ENCODE peak calls at places on chromosomes 2 and 18, in nine cellular contexts. H, O, K, M, N, C, X, U and S are unnamed samples.

GRCh38 chr2:193929131-193929530 is 1727.9 kb upstream of the SLC39A10 start:
- DNase-seq in N (no peak), O (no peak), H (no peak), K (no peak), C (no peak), X (no peak), M (no peak), U (no peak), S (no peak)

GRCh38 chr18:61825386-61825785 is 67.4 kb downstream of the RNF152 start:
- DNase-seq in X (no peak), M (no peak), U (no peak), H (no peak), C (no peak), O (no peak), N (no peak), K (no peak), S (no peak)

GRCh38 chr2:207531024-207531411 is 1.3 kb downstream of the CREB1 start:
- DNase-seq in U (no peak), C (no peak), O (no peak), X (no peak), K (no peak), H (no peak), M (no peak), N (no peak), S (no peak)

GRCh38 chr2:27020337-27020948 is 12.3 kb upstream of the TMEM214 start:
- DNase-seq in K (no peak), M (no peak), X (peak), O (no peak), C (no peak), U (peak), N (no peak), H (peak), S (no peak)

GRCh38 chr2:120740765-120741513 is 5.3 kb downstream of the GLI2 start:
- DNase-seq in O (no peak), X (no peak), K (no peak), H (no peak), N (peak), U (no peak), C (peak), M (no peak), S (no peak)

GRCh38 chr2:175010848-175011254 is 5.7 kb upstream of the CHN1 start:
- DNase-seq in O (no peak), M (no peak), U (no peak), X (no peak), K (no peak), H (no peak), C (no peak), N (no peak), S (no peak)

GRCh38 chr2:219022616-219023015 is 18.7 kb downstream of the CFAP65 start:
- DNase-seq in H (no peak), M (no peak), X (no peak), O (no peak), C (no peak), U (no peak), K (no peak), N (peak), S (no peak)

GRCh38 chr2:196336715-196337617 is 165.6 kb upstream of the STK17B start:
- DNase-seq in O (no peak), H (peak), M (no peak), U (no peak), K (peak), X (peak), C (peak), N (no peak), S (no peak)

GRCh38 chr2:26001743-26002341 is 19.5 kb upstream of the KIF3C start:
- DNase-seq in M (no peak), H (peak), X (no peak), K (no peak), U (peak), O (no peak), C (no peak), N (peak), S (no peak)

GRCh38 chr18:38695559-38696270 is 1130.1 kb upstream of the CELF4 start:
- DNase-seq in M (no peak), C (no peak), O (no peak), H (no peak), U (no peak), N (no peak), K (no peak), X (no peak), S (no peak)

GRCh38 chr2:9618410-9618809 is 12.4 kb downstream of the YWHAQ start:
- DNase-seq in M (no peak), C (no peak), X (no peak), U (no peak), O (no peak), K (no peak), H (no peak), N (no peak), S (no peak)

GRCh38 chr18:8513249-8513648 is 96.0 kb upstream of the RAB12 start:
- DNase-seq in N (no peak), K (no peak), X (no peak), M (no peak), O (no peak), H (no peak), C (peak), U (no peak), S (no peak)

GRCh38 chr2:214587442-214587841 is 176.6 kb downstream of the VWC2L start:
- DNase-seq in C (no peak), O (no peak), N (no peak), M (no peak), K (no peak), X (peak), U (no peak), H (no peak), S (no peak)

GRCh38 chr2:54042908-54043620 is 72.3 kb upstream of the PSME4 start:
- DNase-seq in U (no peak), H (no peak), X (no peak), M (no peak), O (no peak), K (no peak), N (no peak), C (no peak), S (no peak)

GRCh38 chr2:43224131-43224570 is 2.3 kb downstream of the ZFP36L2 start:
- DNase-seq in C (no peak), X (no peak), M (no peak), N (peak), H (peak), O (peak), U (peak), K (no peak), S (no peak)

GRCh38 chr2:130799295-130799694 is 37.4 kb upstream of the ARHGEF4 start:
- DNase-seq in U (no peak), X (no peak), H (no peak), N (no peak), O (no peak), C (peak), M (no peak), K (no peak), S (no peak)

GRCh38 chr2:95346236-95346737 is 49.1 kb downstream of the KCNIP3 start:
- DNase-seq in N (peak), C (no peak), K (no peak), U (peak), O (no peak), M (no peak), H (peak), X (peak), S (no peak)

GRCh38 chr18:69597561-69597960 is 196.9 kb downstream of the DOK6 start:
- DNase-seq in H (no peak), K (no peak), U (no peak), O (no peak), X (no peak), N (no peak), C (no peak), M (no peak), S (no peak)

GRCh38 chr2:146031158-146031557 is 1511.2 kb upstream of the ZEB2 start:
- DNase-seq in N (no peak), M (no peak), O (no peak), H (no peak), C (no peak), X (no peak), K (no peak), U (no peak), S (no peak)

GRCh38 chr2:223834431-223834830 is 3.0 kb downstream of the AP1S3 start:
- DNase-seq in U (no peak), H (no peak), X (no peak), C (no peak), M (no peak), K (no peak), N (no peak), O (no peak), S (no peak)

GRCh38 chr2:88038263-88039105 is 17.1 kb downstream of the KRCC1 start:
- DNase-seq in M (no peak), K (no peak), H (no peak), X (no peak), N (no peak), U (no peak), O (no peak), C (no peak), S (no peak)

GRCh38 chr2:98716786-98717185 is 14.1 kb downstream of the MGAT4A start:
- DNase-seq in C (no peak), H (no peak), X (no peak), K (no peak), O (no peak), M (no peak), U (no peak), N (no peak), S (no peak)

GRCh38 chr2:59288771-59289170 is 1047.6 kb upstream of the FANCL start:
- DNase-seq in C (no peak), N (no peak), M (no peak), X (no peak), O (no peak), K (no peak), U (no peak), H (no peak), S (no peak)

GRCh38 chr2:206212673-206213513 is 53.2 kb downstream of the EEF1B2 start:
- DNase-seq in N (no peak), C (no peak), U (no peak), M (no peak), K (no peak), H (no peak), O (no peak), X (no peak), S (no peak)

GRCh38 chr2:99430614-99431258 is 59.1 kb downstream of the REV1 start:
- DNase-seq in M (no peak), X (no peak), H (no peak), U (no peak), O (no peak), C (no peak), N (no peak), K (no peak), S (no peak)

GRCh38 chr2:20129320-20130274 is 78.2 kb upstream of the LAPTM4A start:
- DNase-seq in K (no peak), N (no peak), U (peak), X (no peak), C (no peak), M (no peak), O (no peak), H (peak), S (no peak)
- TF ChIP-seq POLR2A in K (no peak), N (no peak), U (no peak), X (no peak), C (no peak), M (no peak), O (no peak), H (peak), S (no peak)

GRCh38 chr2:28662468-28663095 is 89.0 kb upstream of the PPP1CB start:
- DNase-seq in K (no peak), M (no peak), X (no peak), C (no peak), O (no peak), U (peak), H (peak), N (no peak), S (no peak)

GRCh38 chr2:28663359-28663758 is 88.3 kb upstream of the PPP1CB start:
- DNase-seq in C (no peak), X (no peak), O (no peak), H (no peak), K (no peak), M (no peak), U (no peak), N (no peak), S (no peak)

GRCh38 chr2:28664120-28664842 is 87.3 kb upstream of the PPP1CB start:
- DNase-seq in M (no peak), O (no peak), X (no peak), C (no peak), U (peak), N (no peak), K (no peak), H (peak), S (no peak)

GRCh38 chr2:28666496-28667184 is 85.0 kb upstream of the PPP1CB start:
- DNase-seq in M (no peak), N (no peak), U (no peak), O (no peak), K (no peak), H (no peak), C (no peak), X (no peak), S (no peak)

GRCh38 chr2:28665041-28665704 is 86.5 kb upstream of the PPP1CB start:
- DNase-seq in N (no peak), H (peak), M (no peak), O (no peak), X (no peak), C (peak), K (no peak), U (peak), S (no peak)
- TF ChIP-seq POLR2AphosphoS5 in N (peak), H (peak), M (no peak), O (no peak), X (no peak), C (peak), K (no peak), U (peak), S (no peak)

GRCh38 chr2:39686470-39686869 is 20.8 kb downstream of the TMEM178A start:
- DNase-seq in O (no peak), H (no peak), U (no peak), C (peak), M (no peak), X (no peak), K (no peak), N (no peak), S (no peak)
- TF ChIP-seq POLR2A in O (no peak), H (no peak), U (no peak), C (no peak), M (no peak), X (no peak), K (no peak), N (no peak), S (no peak)

GRCh38 chr18:23280844-23281243 is 145.6 kb downstream of the CABLES1 start:
- DNase-seq in C (no peak), K (no peak), X (no peak), M (no peak), U (no peak), O (no peak), N (no peak), H (no peak), S (no peak)

GRCh38 chr18:23279931-23280330 is 144.6 kb downstream of the CABLES1 start:
- DNase-seq in M (no peak), U (no peak), O (no peak), N (peak), C (no peak), H (no peak), X (no peak), K (no peak), S (no peak)

GRCh38 chr18:23282437-23282781 is 147.1 kb downstream of the CABLES1 start:
- DNase-seq in X (no peak), H (no peak), O (no peak), U (no peak), N (peak), K (no peak), M (no peak), C (no peak), S (no peak)

GRCh38 chr18:23283933-23284430 is 148.7 kb downstream of the CABLES1 start:
- DNase-seq in X (no peak), C (no peak), O (no peak), M (no peak), K (peak), N (no peak), H (no peak), U (no peak), S (no peak)

GRCh38 chr18:23281626-23282436 is 146.5 kb downstream of the CABLES1 start:
- DNase-seq in X (no peak), O (no peak), C (no peak), H (no peak), N (no peak), U (no peak), K (no peak), M (no peak), S (no peak)
- TF ChIP-seq POLR2AphosphoS5 in X (no peak), O (no peak), C (no peak), H (no peak), N (no peak), U (no peak), K (no peak), M (no peak), S (no peak)

GRCh38 chr2:46909771-46910419 is 5.7 kb downstream of the MCFD2 start:
- DNase-seq in O (no peak), X (no peak), N (no peak), M (peak), C (no peak), U (peak), H (peak), K (peak), S (peak)

GRCh38 chr2:46914578-46915230 is 902 bp downstream of the MCFD2 start:
- DNase-seq in M (no peak), U (no peak), X (peak), N (no peak), K (no peak), O (no peak), H (no peak), C (no peak), S (no peak)

GRCh38 chr2:46915281-46915810 is at the start of gene MCFD2:
- DNase-seq in N (peak), U (peak), C (peak), X (peak), O (peak), K (no peak), M (peak), H (peak), S (no peak)

GRCh38 chr2:46915811-46916630 is 415 bp upstream of the MCFD2 start:
- DNase-seq in M (peak), N (peak), O (peak), K (peak), H (peak), U (peak), X (peak), C (peak), S (peak)

GRCh38 chr2:46913471-46914381 is 1.9 kb downstream of the MCFD2 start:
- DNase-seq in X (peak), U (peak), H (peak), O (no peak), K (no peak), C (no peak), M (no peak), N (no peak), S (no peak)
- TF ChIP-seq POLR2A in X (peak), U (no peak), H (no peak), O (no peak), K (no peak), C (no peak), M (no peak), N (no peak), S (no peak)

GRCh38 chr2:23291274-23291673 is 93.7 kb upstream of the KLHL29 start:
- DNase-seq in K (no peak), O (no peak), H (no peak), N (no peak), U (no peak), M (no peak), X (no peak), C (no peak), S (no peak)

GRCh38 chr2:23293756-23294155 is 91.2 kb upstream of the KLHL29 start:
- DNase-seq in H (no peak), N (no peak), K (no peak), U (no peak), M (no peak), X (no peak), C (no peak), O (no peak), S (no peak)

GRCh38 chr2:23292024-23292423 is 93.0 kb upstream of the KLHL29 start:
- DNase-seq in O (no peak), H (no peak), K (no peak), U (no peak), M (no peak), C (no peak), N (no peak), X (no peak), S (no peak)

GRCh38 chr2:23294238-23294637 is 90.7 kb upstream of the KLHL29 start:
- DNase-seq in O (no peak), U (no peak), K (no peak), M (no peak), X (no peak), C (no peak), H (no peak), N (no peak), S (no peak)

DNA sequence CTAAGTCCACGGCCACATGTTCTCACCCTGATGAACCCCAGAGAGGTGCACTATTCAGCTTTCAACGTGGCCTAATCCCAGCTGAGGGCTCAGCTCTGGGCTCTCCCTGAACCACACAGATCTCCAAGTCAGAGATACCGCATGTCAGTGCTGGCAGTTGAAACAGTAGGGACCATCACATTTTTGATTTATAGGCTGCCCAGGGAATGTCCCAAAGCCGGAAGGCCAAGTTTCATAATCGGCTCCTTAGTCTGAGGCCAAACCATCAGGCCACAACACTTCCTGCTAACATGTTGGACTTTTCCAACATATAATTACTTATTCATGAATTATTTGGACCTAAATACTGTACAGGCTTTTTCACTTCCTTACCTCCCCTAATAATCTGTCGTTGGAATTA is 91.9 kb upstream of the KLHL29 start:
- DNase-seq in O (no peak), C (no peak), K (no peak), U (no peak), H (no peak), X (no peak), N (no peak), M (no peak), S (no peak)
- TF ChIP-seq POLR2AphosphoS5 in O (no peak), C (no peak), K (no peak), U (no peak), H (no peak), X (no peak), N (no peak), M (no peak), S (no peak)

GRCh38 chr2:160278889-160279196 is 78.8 kb upstream of the ITGB6 start:
- DNase-seq in M (no peak), N (no peak), O (no peak), C (no peak), X (no peak), H (no peak), K (no peak), U (no peak), S (no peak)
- TF ChIP-seq POLR2A in M (no peak), N (no peak), O (no peak), C (no peak), X (no peak), H (no peak), K (no peak), U (no peak), S (no peak)

GRCh38 chr18:77098033-77098432 is 34.5 kb downstream of the MBP start:
- DNase-seq in X (no peak), O (peak), N (no peak), U (no peak), H (no peak), M (no peak), K (no peak), C (no peak), S (no peak)

GRCh38 chr18:77098554-77099174 is 33.9 kb downstream of the MBP start:
- DNase-seq in C (no peak), X (no peak), H (no peak), O (peak), U (no peak), N (no peak), K (no peak), M (no peak), S (no peak)

GRCh38 chr18:77100751-77101355 is 31.7 kb downstream of the MBP start:
- DNase-seq in H (no peak), C (no peak), N (no peak), K (no peak), U (no peak), O (peak), M (no peak), X (no peak), S (no peak)

GRCh38 chr18:77101410-77102245 is 31.0 kb downstream of the MBP start:
- DNase-seq in M (no peak), U (peak), O (peak), X (no peak), K (peak), H (peak), N (peak), C (peak), S (no peak)

DNA sequence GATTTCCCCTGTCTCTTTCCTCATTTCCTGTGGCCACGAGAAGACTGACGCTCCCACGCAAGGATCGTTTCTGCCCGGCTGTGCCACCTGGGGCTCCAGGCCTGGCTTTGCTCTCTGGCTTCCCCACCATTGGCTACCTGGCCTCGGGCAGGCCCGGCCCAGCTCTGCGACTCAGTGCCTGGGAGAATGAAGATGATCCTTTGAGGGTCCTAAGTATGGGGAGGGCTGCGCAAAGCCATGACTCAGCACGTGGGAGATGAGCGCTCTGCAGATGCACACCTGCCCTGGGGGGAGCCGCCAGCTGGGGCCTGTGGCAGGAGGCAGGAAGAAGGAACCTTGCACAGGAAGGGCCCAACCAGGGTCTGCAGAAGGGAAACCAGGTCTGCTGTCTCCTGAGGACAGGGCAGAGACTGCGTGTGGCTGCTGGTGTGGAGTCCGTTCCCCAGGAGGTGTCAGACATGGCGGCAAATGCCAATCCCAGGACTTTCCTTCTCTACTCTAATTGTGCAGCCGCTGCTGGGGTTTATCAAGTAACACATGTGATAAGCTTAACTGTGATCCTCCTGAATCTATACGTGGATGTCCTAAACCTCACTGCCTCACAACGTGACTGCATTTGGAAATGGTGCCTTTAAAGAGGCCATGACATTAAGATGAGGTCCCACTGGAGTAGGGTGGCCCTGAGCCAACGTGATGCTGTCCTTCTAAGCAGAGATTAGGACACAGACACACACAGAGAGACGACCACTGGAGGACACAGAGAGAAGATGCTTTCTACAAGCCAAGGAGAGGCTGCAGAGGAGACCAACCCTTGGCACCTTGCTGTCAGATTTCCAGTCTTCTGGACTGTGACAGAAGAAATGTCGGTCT is 32.8 kb downstream of the MBP start:
- DNase-seq in X (no peak), U (no peak), K (no peak), O (peak), H (no peak), M (no peak), N (no peak), C (no peak), S (no peak)
- TF ChIP-seq POLR2AphosphoS5 in X (no peak), U (no peak), K (no peak), O (no peak), H (no peak), M (no peak), N (peak), C (no peak), S (no peak)